ENCODE peak calls at places on chromosomes 7 and 10, in nine cellular contexts. F is adrenal gland, J is tibial nerve, W is endothelial cell of umbilical vein, E is A549, B is transverse colon, S is sigmoid colon, A is IMR-90, K is H1. L is an unnamed sample.
A peak's percentile ranks its signal among the peaks of the same experiment; 100 is the strongest.

GRCh38 chr7:128710391-128710930 is 28.7 kb upstream of the CALU start:
- DNase-seq in F (no peak), J (no peak), W (no peak), E (no peak), B (no peak), S (no peak), A (no peak), K (no peak), L (no peak)

GRCh38 chr7:44796034-44796503 is 412 bp upstream of the PPIA start:
- DNase-seq in F (no peak), J (peak; percentile 21), W (no peak), E (no peak), B (no peak), S (no peak), A (peak; percentile 36), K (no peak), L (no peak)

GRCh38 chr10:49759787-49760551 is 2.2 kb downstream of the OGDHL start:
- DNase-seq in F (no peak), J (no peak), W (no peak), E (no peak), B (no peak), S (no peak), A (no peak), K (no peak), L (no peak)

GRCh38 chr7:73557397-73558257 is at the start of gene BCL7B:
- DNase-seq in F (peak; percentile 63), J (peak; percentile 31), W (peak; percentile 69), E (peak; percentile 81), B (peak; percentile 80), S (peak; percentile 85), A (peak; percentile 47), K (peak; percentile 87), L (peak; percentile 85)

GRCh38 chr7:36573066-36573465 is 151.2 kb downstream of the AOAH start:
- DNase-seq in F (no peak), J (no peak), W (no peak), E (no peak), B (no peak), S (no peak), A (no peak), K (no peak), L (no peak)

GRCh38 chr10:74039561-74040145 is 41.7 kb downstream of the VCL start:
- DNase-seq in F (no peak), J (peak; percentile 56), W (peak; percentile 34), E (no peak), B (peak; percentile 18), S (peak; percentile 81), A (peak; percentile 61), K (no peak), L (no peak)

GRCh38 chr10:74862625-74863024 is 36.2 kb downstream of the KAT6B start:
- DNase-seq in F (no peak), J (no peak), W (no peak), E (no peak), B (no peak), S (no peak), A (no peak), K (no peak), L (no peak)

GRCh38 chr7:95628831-95629439 is 32.6 kb upstream of the PDK4 start:
- DNase-seq in F (no peak), J (no peak), W (peak; percentile 17), E (peak; percentile 95), B (no peak), S (no peak), A (peak; percentile 13), K (no peak), L (no peak)

GRCh38 chr10:53023411-53023810 is 250.8 kb upstream of the MBL2 start:
- DNase-seq in F (no peak), J (no peak), W (no peak), E (no peak), B (no peak), S (no peak), A (no peak), K (no peak), L (no peak)

GRCh38 chr10:127145173-127145572 is 51.2 kb downstream of the INSYN2A start:
- DNase-seq in F (no peak), J (no peak), W (peak; percentile 7), E (peak; percentile 49), B (no peak), S (no peak), A (peak; percentile 91), K (no peak), L (no peak)

GRCh38 chr10:12186324-12186723 is 9.4 kb downstream of the NUDT5 start:
- DNase-seq in F (no peak), J (no peak), W (peak; percentile 46), E (no peak), B (no peak), S (no peak), A (no peak), K (no peak), L (no peak)

GRCh38 chr7:80772347-80773101 is 134.1 kb downstream of the CD36 start:
- DNase-seq in F (no peak), J (no peak), W (no peak), E (no peak), B (no peak), S (no peak), A (no peak), K (no peak), L (no peak)

GRCh38 chr7:125775319-125775718 is 845.7 kb upstream of the POT1 start:
- DNase-seq in F (no peak), J (no peak), W (no peak), E (no peak), B (no peak), S (no peak), A (no peak), K (no peak), L (no peak)

GRCh38 chr7:28195925-28196324 is 15.3 kb upstream of the JAZF1 start:
- DNase-seq in F (no peak), J (no peak), W (no peak), E (no peak), B (no peak), S (no peak), A (no peak), K (no peak), L (no peak)

GRCh38 chr10:17228081-17229015 is at the start of gene VIM:
- DNase-seq in F (peak; percentile 93), J (peak; percentile 88), W (peak; percentile 97), E (peak; percentile 97), B (peak; percentile 81), S (peak; percentile 98), A (peak; percentile 96), K (peak; percentile 82), L (peak; percentile 97)
- H3K27ac ChIP-seq in F (peak within 1 kb of the TSS; percentile 92), J (peak within 1 kb of the TSS; percentile 97), W (peak within 1 kb of the TSS; percentile 99), E (peak within 1 kb of the TSS; percentile 92), B (peak within 1 kb of the TSS; percentile 99), S (peak within 1 kb of the TSS; percentile 97), A (peak within 1 kb of the TSS; percentile 97), K (no peak within 1 kb of the TSS), L (peak within 1 kb of the TSS; percentile 99)

GRCh38 chr10:46235705-46236536 is 50.9 kb upstream of the ANTXRL start:
- DNase-seq in F (no peak), J (no peak), W (no peak), E (no peak), B (no peak), S (peak; percentile 47), A (no peak), K (peak; percentile 33), L (peak; percentile 45)
- TF ChIP-seq POLR2A in F (no peak), J (no peak), W (no peak), E (no peak), B (no peak), S (no peak), A (no peak), K (no peak), L (no peak)

DNA sequence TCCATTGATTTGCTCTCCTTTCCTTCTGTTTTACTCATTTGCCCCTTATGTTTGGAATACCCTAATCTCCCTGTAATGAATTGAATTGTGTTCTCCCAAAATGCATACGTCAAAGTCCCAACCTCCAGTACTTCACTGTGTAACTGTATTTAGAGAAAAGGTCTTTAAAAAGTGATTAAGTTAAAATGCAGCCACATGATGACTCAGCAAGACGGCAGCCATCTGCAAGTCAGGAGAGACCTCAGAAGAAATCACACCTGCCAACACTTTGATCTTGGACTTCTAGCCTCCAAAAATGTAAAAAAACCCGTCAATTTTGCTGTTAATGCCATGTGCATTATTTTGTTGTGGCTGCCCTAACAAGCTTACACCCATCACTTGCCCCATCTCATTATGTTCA is 85.3 kb upstream of the PCLO start:
- DNase-seq in F (no peak), J (no peak), W (no peak), E (peak; percentile 5), B (no peak), S (no peak), A (no peak), K (no peak), L (no peak)
- H3K27ac ChIP-seq in F (no peak overlapping the region), J (no peak overlapping the region), W (no peak overlapping the region), E (no peak overlapping the region), B (no peak overlapping the region), S (no peak overlapping the region), A (no peak overlapping the region), K (no peak overlapping the region), L (no peak overlapping the region)

GRCh38 chr10:122259075-122259466 is 12.0 kb upstream of the BTBD16 start:
- DNase-seq in F (no peak), J (no peak), W (no peak), E (no peak), B (no peak), S (peak; percentile 66), A (no peak), K (no peak), L (peak; percentile 26)
- TF ChIP-seq POLR2A in F (no peak), J (no peak), W (no peak), E (no peak), B (no peak), S (no peak), A (no peak), K (no peak), L (no peak)

DNA sequence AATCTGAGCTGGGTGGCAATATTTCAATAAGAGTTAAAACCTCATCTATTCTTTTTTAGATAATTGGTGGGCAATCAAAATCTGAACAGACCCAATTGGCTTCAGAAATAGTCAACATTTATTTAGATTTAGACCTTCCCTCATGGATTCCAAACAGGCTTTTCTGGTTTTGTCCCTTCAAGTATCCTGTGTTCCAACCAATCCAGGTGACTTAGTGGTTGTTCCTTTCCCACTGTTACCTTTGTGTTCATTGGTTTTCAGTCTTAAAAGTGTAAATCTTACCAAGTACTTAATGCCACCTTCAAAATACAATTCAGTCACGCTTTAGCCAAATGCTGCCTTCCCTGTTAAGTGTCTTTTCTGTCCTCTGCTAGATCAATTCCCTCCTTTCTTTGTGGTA is 85.9 kb downstream of the AHR start:
- DNase-seq in F (no peak), J (no peak), W (no peak), E (no peak), B (no peak), S (no peak), A (no peak), K (no peak), L (no peak)
- H3K27ac ChIP-seq in F (no peak overlapping the region), J (no peak overlapping the region), W (no peak overlapping the region), E (no peak overlapping the region), B (no peak overlapping the region), S (no peak overlapping the region), A (no peak overlapping the region), K (no peak overlapping the region), L (no peak overlapping the region)

L was measured in suprapubic skin.